ENCODE peak calls at places on chromosomes 4 and X, in five cellular contexts. Q is A549, E is HepG2, V is body of pancreas, F is heart left ventricle. J is an unnamed sample. For H3K4me1, the result is how much of the 10 kb centered on the place peaks cover.

GRCh38 chr4:98544818-98545399 is 113.5 kb downstream of the TSPAN5 start:
- DNase-seq in Q (no peak), V (no peak), E (no peak), F (no peak), J (no peak)

GRCh38 chrX:134898450-134898849 is 92.3 kb upstream of the SMIM10 start:
- DNase-seq in V (no peak), Q (no peak), E (no peak), F (no peak), J (no peak)

GRCh38 chr4:74659576-74660411 is 134.5 kb downstream of the BTC start:
- DNase-seq in Q (peak), E (peak), V (peak), F (no peak), J (no peak)

GRCh38 chr4:111943796-111944203 is 201.5 kb upstream of the FAM241A start:
- DNase-seq in Q (peak), E (peak), F (no peak), V (peak), J (peak)

GRCh38 chrX:38426785-38427184 is 74.4 kb downstream of the OTC start:
- DNase-seq in Q (peak), F (no peak), V (peak), E (no peak), J (no peak)

GRCh38 chrX:44770111-44770510 is 73.7 kb upstream of the DUSP21 start:
- DNase-seq in Q (no peak), V (no peak), F (no peak), E (no peak), J (no peak)

GRCh38 chr4:156686120-156686519 is 285.5 kb downstream of the PDGFC start:
- DNase-seq in F (no peak), Q (no peak), E (no peak), V (no peak), J (no peak)

GRCh38 chrX:118218079-118218478 is 101.5 kb upstream of the KLHL13 start:
- DNase-seq in Q (no peak), E (no peak), F (no peak), V (no peak), J (no peak)

GRCh38 chr4:146104541-146104940 is 71.0 kb upstream of the LSM6 start:
- DNase-seq in E (no peak), Q (no peak), F (no peak), V (no peak), J (no peak)

GRCh38 chr4:18664051-18664450 is 642.5 kb upstream of the LCORL start:
- DNase-seq in Q (no peak), V (no peak), F (no peak), E (no peak), J (no peak)

GRCh38 chr4:35934370-35934981 is 309.8 kb downstream of the ARAP2 start:
- DNase-seq in Q (peak), F (no peak), E (peak), V (no peak), J (no peak)

GRCh38 chr4:76305033-76305687 is 1.4 kb upstream of the STBD1 start:
- DNase-seq in F (no peak), V (no peak), E (no peak), Q (no peak), J (no peak)

GRCh38 chr4:168796362-168797106 is 213.5 kb downstream of the CBR4 start:
- DNase-seq in E (peak), Q (peak), F (no peak), V (peak), J (peak)

GRCh38 chr4:828641-829271 is 2.8 kb upstream of the CPLX1 start:
- DNase-seq in Q (peak), E (peak), F (peak), V (peak), J (peak)

GRCh38 chrX:15158736-15159406 is 111.0 kb downstream of the ASB9 start:
- DNase-seq in E (no peak), Q (peak), F (no peak), V (no peak), J (no peak)

GRCh38 chr4:87056884-87057283 is 122.1 kb downstream of the AFF1 start:
- DNase-seq in F (no peak), Q (no peak), V (no peak), E (no peak), J (no peak)

GRCh38 chrX:65706041-65706828 is 38.8 kb downstream of the MSN start:
- DNase-seq in Q (peak), F (peak), V (peak), E (no peak), J (no peak)
- TF ChIP-seq POLR2A in Q (no peak), F (no peak), V (no peak), E (no peak), J (no peak)

DNA sequence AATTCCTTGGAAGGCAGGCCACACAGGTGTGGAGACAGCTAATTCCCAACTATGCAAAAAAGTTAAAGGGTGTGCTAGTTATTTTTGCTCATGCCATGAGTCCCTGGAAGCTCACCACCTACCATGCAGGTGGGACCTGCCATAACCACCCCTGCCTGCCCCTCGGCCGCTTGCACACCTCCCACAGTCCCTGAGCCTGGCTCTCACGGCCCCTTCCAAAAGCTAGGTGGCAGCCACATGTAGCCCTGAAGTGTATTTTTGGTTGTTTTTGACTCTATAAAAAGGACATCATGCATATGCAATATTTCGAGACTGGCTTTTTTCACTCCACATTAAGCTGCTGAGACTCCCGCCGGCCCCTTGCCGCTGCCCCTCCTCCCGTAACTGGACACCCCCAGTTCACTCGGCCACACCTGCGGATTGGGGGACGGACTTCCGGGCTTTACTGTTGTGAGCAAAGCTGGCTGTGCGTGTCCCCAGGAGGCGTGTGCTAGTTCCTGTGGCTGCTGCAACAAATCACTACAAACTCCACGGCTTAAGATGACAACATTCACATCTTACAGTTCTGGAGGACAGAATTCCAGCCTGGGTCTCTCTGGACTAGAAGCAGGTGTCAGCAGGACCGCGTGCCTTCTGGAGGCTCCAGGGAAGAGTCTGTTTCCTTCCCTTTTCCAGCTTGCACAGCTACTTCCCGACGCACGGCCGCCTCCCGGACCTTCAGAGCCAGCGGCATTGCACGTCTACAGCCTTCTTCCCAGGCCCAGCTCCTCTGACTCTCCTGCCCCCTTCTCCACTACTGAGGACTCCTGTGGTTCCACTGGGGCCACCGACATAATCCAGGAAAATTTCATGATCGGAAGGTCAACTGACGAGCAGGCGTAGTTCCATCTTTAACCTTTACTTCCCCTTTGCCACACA is 24.8 kb downstream of the ZFYVE28 start:
- DNase-seq in F (no peak), E (peak), Q (no peak), V (peak), J (no peak)
- H3K4me3 ChIP-seq in F (no peak), E (peak), Q (no peak), V (no peak), J (no peak)

DNA sequence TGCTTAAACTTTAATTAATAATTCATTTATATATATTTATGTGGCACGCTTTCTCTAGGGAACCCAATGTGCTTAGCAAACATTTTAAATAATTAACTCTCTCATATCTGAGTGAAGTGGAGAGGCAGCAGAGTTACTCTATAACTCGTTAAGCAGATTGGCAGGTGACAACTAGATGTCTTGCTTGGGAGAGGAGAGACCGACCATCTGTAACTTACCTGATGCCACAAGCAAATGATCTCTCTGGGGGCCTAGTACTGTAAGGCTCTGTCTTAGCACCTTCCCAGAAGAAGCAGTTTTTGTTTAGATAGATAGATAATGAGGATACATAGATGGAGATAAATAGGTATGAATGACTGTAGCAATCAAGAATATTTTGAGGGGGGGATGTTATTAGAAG is 11.9 kb upstream of the SEL1L3 start:
- DNase-seq in F (no peak), Q (no peak), V (no peak), E (no peak), J (no peak)
- H3K4me1 ChIP-seq in F (under half), Q (under half), V (under half), E (under half), J (under half)

GRCh38 chrX:72180539-72180938 is 1.0 kb upstream of the PIN4 start:
- DNase-seq in F (no peak), Q (no peak), V (no peak), E (no peak), J (no peak)

GRCh38 chrX:72182924-72183323 is 1.4 kb downstream of the PIN4 start:
- DNase-seq in F (no peak), Q (no peak), E (no peak), V (no peak), J (no peak)

GRCh38 chrX:72181178-72182125 is at the start of gene PIN4:
- DNase-seq in E (peak), Q (peak), V (peak), F (peak), J (peak)
- TF ChIP-seq POLR2A in E (peak), Q (peak), V (peak), F (no peak), J (peak)

GRCh38 chr4:105149771-105150170 is 3.1 kb downstream of the TET2 start:
- DNase-seq in F (no peak), Q (no peak), V (peak), E (no peak), J (no peak)
- H3K4me3 ChIP-seq in F (no peak), Q (no peak), V (no peak), E (no peak), J (no peak)

GRCh38 chrX:71099736-71100135 is 4.1 kb downstream of the FOXO4 start:
- DNase-seq in Q (no peak), F (no peak), V (no peak), E (no peak), J (no peak)
- H3K4me1 ChIP-seq in Q (under half), F (under half), V (under half), E (under half), J (under half)

GRCh38 chrX:153634236-153634635 is 12.8 kb upstream of the DUSP9 start:
- DNase-seq in Q (no peak), E (no peak), F (no peak), V (no peak), J (no peak)
- TF ChIP-seq POLR2A in Q (no peak), E (no peak), F (no peak), V (no peak), J (no peak)

J was measured in right lobe of liver.